ENCODE peak calls at places on chromosomes 4 and X, in ten cellular contexts. One of them, this sample, is unnamed.
A peak's percentile ranks its signal among the peaks of the same experiment; 100 is the strongest.

GRCh38 chr4:105644270-105644669 is 64.2 kb downstream of the INTS12 start:
- DNase-seq in neural progenitor cell: peak; percentile 24
- DNase-seq in iPS DF 6.9: no peak
- DNase-seq in tibial artery: no peak
- DNase-seq in kidney: no peak
- DNase-seq in Peyer's patch: no peak
- DNase-seq in effector memory CD4-positive, alpha-beta T cell: no peak
- DNase-seq in testis: no peak
- DNase-seq in CD8-positive, alpha-beta T cell: no peak
- DNase-seq in thoracic aorta: no peak
- DNase-seq in this sample: no peak

GRCh38 chr4:151035321-151035720 is 20.2 kb upstream of the LRBA start:
- DNase-seq in CD8-positive, alpha-beta T cell: no peak
- DNase-seq in kidney: no peak
- DNase-seq in Peyer's patch: no peak
- DNase-seq in iPS DF 6.9: no peak
- DNase-seq in tibial artery: no peak
- DNase-seq in neural progenitor cell: no peak
- DNase-seq in effector memory CD4-positive, alpha-beta T cell: no peak
- DNase-seq in testis: no peak
- DNase-seq in thoracic aorta: no peak
- DNase-seq in this sample: no peak

GRCh38 chr4:56324011-56324610 is 63.2 kb downstream of the AASDH start:
- DNase-seq in neural progenitor cell: no peak
- DNase-seq in testis: no peak
- DNase-seq in kidney: no peak
- DNase-seq in CD8-positive, alpha-beta T cell: no peak
- DNase-seq in Peyer's patch: no peak
- DNase-seq in effector memory CD4-positive, alpha-beta T cell: no peak
- DNase-seq in thoracic aorta: no peak
- DNase-seq in iPS DF 6.9: no peak
- DNase-seq in tibial artery: no peak
- DNase-seq in this sample: no peak

GRCh38 chr4:123060039-123060770 is 137.8 kb upstream of the NUDT6 start:
- DNase-seq in Peyer's patch: no peak
- DNase-seq in testis: no peak
- DNase-seq in effector memory CD4-positive, alpha-beta T cell: no peak
- DNase-seq in tibial artery: no peak
- DNase-seq in thoracic aorta: no peak
- DNase-seq in neural progenitor cell: no peak
- DNase-seq in iPS DF 6.9: no peak
- DNase-seq in kidney: no peak
- DNase-seq in CD8-positive, alpha-beta T cell: no peak
- DNase-seq in this sample: no peak

GRCh38 chr4:83535520-83535944 is 376 bp upstream of the GPAT3 start:
- DNase-seq in kidney: peak; percentile 76
- DNase-seq in effector memory CD4-positive, alpha-beta T cell: peak; percentile 7
- DNase-seq in Peyer's patch: no peak
- DNase-seq in testis: peak; percentile 39
- DNase-seq in tibial artery: peak; percentile 28
- DNase-seq in thoracic aorta: no peak
- DNase-seq in CD8-positive, alpha-beta T cell: peak; percentile 26
- DNase-seq in neural progenitor cell: peak; percentile 54
- DNase-seq in iPS DF 6.9: no peak
- DNase-seq in this sample: peak; percentile 20

GRCh38 chr4:16196482-16197393 is 29.5 kb downstream of the TAPT1 start:
- DNase-seq in Peyer's patch: no peak
- DNase-seq in effector memory CD4-positive, alpha-beta T cell: no peak
- DNase-seq in kidney: no peak
- DNase-seq in tibial artery: no peak
- DNase-seq in CD8-positive, alpha-beta T cell: no peak
- DNase-seq in iPS DF 6.9: peak; percentile 20
- DNase-seq in testis: no peak
- DNase-seq in neural progenitor cell: peak; percentile 76
- DNase-seq in thoracic aorta: no peak
- DNase-seq in this sample: no peak

GRCh38 chr4:65399131-65399530 is 271.2 kb downstream of the EPHA5 start:
- DNase-seq in kidney: peak; percentile 65
- DNase-seq in testis: no peak
- DNase-seq in neural progenitor cell: no peak
- DNase-seq in tibial artery: no peak
- DNase-seq in Peyer's patch: no peak
- DNase-seq in CD8-positive, alpha-beta T cell: no peak
- DNase-seq in thoracic aorta: no peak
- DNase-seq in iPS DF 6.9: no peak
- DNase-seq in effector memory CD4-positive, alpha-beta T cell: no peak
- DNase-seq in this sample: no peak

GRCh38 chr4:165630671-165631070 is 242.4 kb upstream of the TLL1 start:
- DNase-seq in testis: no peak
- DNase-seq in kidney: no peak
- DNase-seq in neural progenitor cell: no peak
- DNase-seq in effector memory CD4-positive, alpha-beta T cell: no peak
- DNase-seq in tibial artery: no peak
- DNase-seq in CD8-positive, alpha-beta T cell: no peak
- DNase-seq in Peyer's patch: no peak
- DNase-seq in iPS DF 6.9: no peak
- DNase-seq in thoracic aorta: no peak
- DNase-seq in this sample: no peak

GRCh38 chr4:125355791-125356190 is 41.0 kb downstream of the FAT4 start:
- DNase-seq in Peyer's patch: no peak
- DNase-seq in iPS DF 6.9: no peak
- DNase-seq in tibial artery: no peak
- DNase-seq in thoracic aorta: no peak
- DNase-seq in kidney: no peak
- DNase-seq in effector memory CD4-positive, alpha-beta T cell: no peak
- DNase-seq in neural progenitor cell: peak; percentile 24
- DNase-seq in CD8-positive, alpha-beta T cell: no peak
- DNase-seq in testis: no peak
- DNase-seq in this sample: no peak

GRCh38 chr4:25356068-25356467 is 21.0 kb upstream of the ANAPC4 start:
- DNase-seq in iPS DF 6.9: no peak
- DNase-seq in tibial artery: no peak
- DNase-seq in testis: no peak
- DNase-seq in neural progenitor cell: no peak
- DNase-seq in CD8-positive, alpha-beta T cell: no peak
- DNase-seq in thoracic aorta: no peak
- DNase-seq in kidney: no peak
- DNase-seq in Peyer's patch: no peak
- DNase-seq in effector memory CD4-positive, alpha-beta T cell: no peak
- DNase-seq in this sample: no peak

GRCh38 chrX:110258552-110258951 is 59.3 kb downstream of the AMMECR1 start:
- DNase-seq in CD8-positive, alpha-beta T cell: no peak
- DNase-seq in neural progenitor cell: no peak
- DNase-seq in tibial artery: no peak
- DNase-seq in effector memory CD4-positive, alpha-beta T cell: no peak
- DNase-seq in Peyer's patch: no peak
- DNase-seq in testis: no peak
- DNase-seq in thoracic aorta: no peak
- DNase-seq in iPS DF 6.9: no peak
- DNase-seq in kidney: no peak
- DNase-seq in this sample: no peak

GRCh38 chr4:86685401-86685800 is 91.3 kb downstream of the PTPN13 start:
- DNase-seq in CD8-positive, alpha-beta T cell: no peak
- DNase-seq in tibial artery: no peak
- DNase-seq in thoracic aorta: no peak
- DNase-seq in effector memory CD4-positive, alpha-beta T cell: no peak
- DNase-seq in Peyer's patch: no peak
- DNase-seq in kidney: no peak
- DNase-seq in neural progenitor cell: no peak
- DNase-seq in testis: no peak
- DNase-seq in iPS DF 6.9: no peak
- DNase-seq in this sample: no peak

GRCh38 chr4:2688697-2689096 is 67.4 kb downstream of the TNIP2 start:
- DNase-seq in iPS DF 6.9: no peak
- DNase-seq in Peyer's patch: no peak
- DNase-seq in thoracic aorta: no peak
- DNase-seq in testis: no peak
- DNase-seq in CD8-positive, alpha-beta T cell: no peak
- DNase-seq in effector memory CD4-positive, alpha-beta T cell: no peak
- DNase-seq in tibial artery: no peak
- DNase-seq in kidney: no peak
- DNase-seq in neural progenitor cell: no peak
- DNase-seq in this sample: no peak

GRCh38 chr4:2691313-2691712 is 64.8 kb downstream of the TNIP2 start:
- DNase-seq in testis: no peak
- DNase-seq in Peyer's patch: no peak
- DNase-seq in thoracic aorta: no peak
- DNase-seq in tibial artery: no peak
- DNase-seq in neural progenitor cell: no peak
- DNase-seq in iPS DF 6.9: no peak
- DNase-seq in kidney: no peak
- DNase-seq in CD8-positive, alpha-beta T cell: no peak
- DNase-seq in effector memory CD4-positive, alpha-beta T cell: no peak
- DNase-seq in this sample: no peak

GRCh38 chr4:2689825-2690700 is 66.1 kb downstream of the TNIP2 start:
- DNase-seq in testis: no peak
- DNase-seq in effector memory CD4-positive, alpha-beta T cell: no peak
- DNase-seq in Peyer's patch: peak; percentile 84
- DNase-seq in neural progenitor cell: no peak
- DNase-seq in thoracic aorta: no peak
- DNase-seq in tibial artery: peak; percentile 40
- DNase-seq in kidney: no peak
- DNase-seq in CD8-positive, alpha-beta T cell: peak; percentile 55
- DNase-seq in iPS DF 6.9: no peak
- DNase-seq in this sample: no peak

GRCh38 chr4:2688281-2688680 is 67.9 kb downstream of the TNIP2 start:
- DNase-seq in effector memory CD4-positive, alpha-beta T cell: no peak
- DNase-seq in iPS DF 6.9: no peak
- DNase-seq in kidney: no peak
- DNase-seq in testis: no peak
- DNase-seq in Peyer's patch: no peak
- DNase-seq in CD8-positive, alpha-beta T cell: no peak
- DNase-seq in neural progenitor cell: no peak
- DNase-seq in tibial artery: no peak
- DNase-seq in thoracic aorta: no peak
- DNase-seq in this sample: no peak

GRCh38 chr4:2689114-2689513 is 67.0 kb downstream of the TNIP2 start:
- DNase-seq in testis: no peak
- DNase-seq in iPS DF 6.9: no peak
- DNase-seq in thoracic aorta: no peak
- DNase-seq in Peyer's patch: no peak
- DNase-seq in effector memory CD4-positive, alpha-beta T cell: no peak
- DNase-seq in CD8-positive, alpha-beta T cell: no peak
- DNase-seq in neural progenitor cell: no peak
- DNase-seq in kidney: no peak
- DNase-seq in tibial artery: no peak
- DNase-seq in this sample: no peak
- H3K36me3 ChIP-seq in testis: no peaks in the 10 kb centered on the region
- H3K36me3 ChIP-seq in iPS DF 6.9: peaks cover 20% of the 10 kb centered on the region
- H3K36me3 ChIP-seq in thoracic aorta: peaks cover 45% of the 10 kb centered on the region
- H3K36me3 ChIP-seq in Peyer's patch: no peaks in the 10 kb centered on the region
- H3K36me3 ChIP-seq in effector memory CD4-positive, alpha-beta T cell: peaks cover 52% of the 10 kb centered on the region
- H3K36me3 ChIP-seq in CD8-positive, alpha-beta T cell: peaks cover 57% of the 10 kb centered on the region
- H3K36me3 ChIP-seq in neural progenitor cell: no peaks in the 10 kb centered on the region
- H3K36me3 ChIP-seq in kidney: peaks cover 21% of the 10 kb centered on the region
- H3K36me3 ChIP-seq in tibial artery: peaks cover 90% of the 10 kb centered on the region
- H3K36me3 ChIP-seq in this sample: peaks cover 84% of the 10 kb centered on the region

DNA sequence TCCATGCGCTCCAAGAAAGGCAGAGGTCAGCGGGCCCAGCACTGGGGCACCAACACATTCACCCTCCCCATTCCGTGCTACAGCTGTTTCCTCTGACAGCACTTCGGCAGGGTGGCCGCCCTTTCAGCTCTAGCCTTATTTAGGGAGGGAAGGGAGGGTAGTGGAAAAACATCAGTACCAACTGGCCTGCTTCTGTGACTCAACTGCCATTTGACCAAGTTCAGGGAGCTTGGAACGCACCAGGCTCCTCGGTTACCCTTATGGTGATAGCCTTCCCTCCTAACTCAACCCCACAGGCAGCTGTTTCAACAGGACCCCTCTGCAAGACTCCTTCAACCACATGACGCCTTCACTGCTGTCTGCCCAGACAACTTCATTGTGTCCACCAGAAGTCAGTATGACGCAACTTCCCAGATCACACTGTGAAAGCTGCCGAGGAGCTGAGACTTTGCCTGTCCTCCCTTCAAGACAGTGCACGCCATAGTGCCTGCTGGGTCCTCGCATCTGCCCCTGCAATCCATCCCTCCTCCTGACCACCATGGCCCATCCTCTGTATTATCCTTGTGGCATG is 132.2 kb downstream of the AFAP1 start:
- DNase-seq in tibial artery: no peak
- DNase-seq in effector memory CD4-positive, alpha-beta T cell: no peak
- DNase-seq in neural progenitor cell: no peak
- DNase-seq in iPS DF 6.9: no peak
- DNase-seq in testis: no peak
- DNase-seq in kidney: peak; percentile 76
- DNase-seq in CD8-positive, alpha-beta T cell: no peak
- DNase-seq in thoracic aorta: no peak
- DNase-seq in Peyer's patch: no peak
- DNase-seq in this sample: no peak
- H3K4me1 ChIP-seq in tibial artery: peaks cover 50% of the 10 kb centered on the region
- H3K4me1 ChIP-seq in effector memory CD4-positive, alpha-beta T cell: no peaks in the 10 kb centered on the region
- H3K4me1 ChIP-seq in neural progenitor cell: peaks cover 38% of the 10 kb centered on the region
- H3K4me1 ChIP-seq in iPS DF 6.9: peaks cover 5% of the 10 kb centered on the region
- H3K4me1 ChIP-seq in testis: peaks cover 14% of the 10 kb centered on the region
- H3K4me1 ChIP-seq in kidney: peaks cover 27% of the 10 kb centered on the region
- H3K4me1 ChIP-seq in CD8-positive, alpha-beta T cell: no peaks in the 10 kb centered on the region
- H3K4me1 ChIP-seq in thoracic aorta: peaks cover 21% of the 10 kb centered on the region
- H3K4me1 ChIP-seq in Peyer's patch: no peaks in the 10 kb centered on the region
- H3K4me1 ChIP-seq in this sample: no peaks in the 10 kb centered on the region

DNA sequence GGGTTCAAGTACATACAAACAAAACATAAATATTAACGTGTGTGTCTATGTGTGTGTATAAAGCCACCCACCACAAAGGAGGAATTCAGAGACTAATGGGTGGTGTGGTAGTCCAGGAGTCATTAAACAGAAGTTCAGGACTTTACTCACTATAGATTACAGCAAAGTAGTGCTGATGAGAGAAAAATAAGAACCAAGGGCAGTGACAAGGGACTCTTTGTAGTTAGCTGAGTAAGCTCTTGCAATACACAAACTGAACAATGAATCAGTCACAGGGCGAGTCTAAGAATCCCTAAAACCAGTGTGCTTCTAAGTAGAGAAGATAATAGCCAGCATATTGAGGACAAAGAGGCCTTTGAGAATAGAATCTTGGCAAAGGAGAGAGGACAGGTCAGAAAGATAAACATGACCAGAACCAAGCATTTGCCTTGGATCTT is 232.4 kb downstream of the PPP3CA start:
- DNase-seq in tibial artery: no peak
- DNase-seq in iPS DF 6.9: peak; percentile 22
- DNase-seq in testis: peak; percentile 65
- DNase-seq in thoracic aorta: no peak
- DNase-seq in kidney: no peak
- DNase-seq in neural progenitor cell: peak; percentile 68
- DNase-seq in CD8-positive, alpha-beta T cell: no peak
- DNase-seq in Peyer's patch: no peak
- DNase-seq in effector memory CD4-positive, alpha-beta T cell: no peak
- DNase-seq in this sample: no peak
- H3K27ac ChIP-seq in tibial artery: no peak overlapping the region
- H3K27ac ChIP-seq in iPS DF 6.9: no peak overlapping the region
- H3K27ac ChIP-seq in testis: peak overlapping the region; percentile 71
- H3K27ac ChIP-seq in thoracic aorta: no peak overlapping the region
- H3K27ac ChIP-seq in kidney: no peak overlapping the region
- H3K27ac ChIP-seq in neural progenitor cell: no peak overlapping the region
- H3K27ac ChIP-seq in CD8-positive, alpha-beta T cell: no peak overlapping the region
- H3K27ac ChIP-seq in Peyer's patch: no peak overlapping the region
- H3K27ac ChIP-seq in effector memory CD4-positive, alpha-beta T cell: no peak overlapping the region
- H3K27ac ChIP-seq in this sample: no peak overlapping the region

GRCh38 chr4:76168688-76169087 is 20.5 kb upstream of the NUP54 start:
- DNase-seq in kidney: no peak
- DNase-seq in effector memory CD4-positive, alpha-beta T cell: no peak
- DNase-seq in neural progenitor cell: no peak
- DNase-seq in tibial artery: no peak
- DNase-seq in CD8-positive, alpha-beta T cell: no peak
- DNase-seq in Peyer's patch: no peak
- DNase-seq in iPS DF 6.9: no peak
- DNase-seq in testis: no peak
- DNase-seq in thoracic aorta: no peak
- DNase-seq in this sample: no peak
- H3K36me3 ChIP-seq in kidney: peaks cover 27% of the 10 kb centered on the region
- H3K36me3 ChIP-seq in effector memory CD4-positive, alpha-beta T cell: peaks cover 48% of the 10 kb centered on the region
- H3K36me3 ChIP-seq in neural progenitor cell: no peaks in the 10 kb centered on the region
- H3K36me3 ChIP-seq in tibial artery: peaks cover 86% of the 10 kb centered on the region
- H3K36me3 ChIP-seq in CD8-positive, alpha-beta T cell: no peaks in the 10 kb centered on the region
- H3K36me3 ChIP-seq in Peyer's patch: no peaks in the 10 kb centered on the region
- H3K36me3 ChIP-seq in iPS DF 6.9: no peaks in the 10 kb centered on the region
- H3K36me3 ChIP-seq in testis: no peaks in the 10 kb centered on the region
- H3K36me3 ChIP-seq in thoracic aorta: peaks cover 44% of the 10 kb centered on the region
- H3K36me3 ChIP-seq in this sample: peaks cover 42% of the 10 kb centered on the region

This sample was measured in CD4-positive, CD25-positive, alpha-beta regulatory T cell.